ENCODE peak calls at places on chromosome 17, in six cellular contexts. M, G, R, L, H and J are unnamed samples.

GRCh38 chr17:72404872-72405271 is 284.1 kb downstream of the SOX9 start:
- DNase-seq in M (no peak), G (no peak), R (no peak), L (no peak), H (no peak), J (no peak)

GRCh38 chr17:8122391-8122922 is 1.4 kb downstream of the HES7 start:
- DNase-seq in M (no peak), G (no peak), R (no peak), L (peak; percentile 69), H (no peak), J (no peak)

GRCh38 chr17:70137451-70138230 is 31.7 kb upstream of the KCNJ2 start:
- DNase-seq in M (peak; percentile 64), G (peak; percentile 59), R (no peak), L (peak; percentile 62), H (peak; percentile 49), J (no peak)

GRCh38 chr17:49574945-49575523 is 637 bp upstream of the NXPH3 start:
- DNase-seq in M (no peak), G (no peak), R (no peak), L (no peak), H (no peak), J (no peak)

GRCh38 chr17:40176409-40177110 is 710 bp upstream of the RAPGEFL1 start:
- DNase-seq in M (no peak), G (peak; percentile 81), R (peak; percentile 38), L (no peak), H (no peak), J (no peak)

GRCh38 chr17:45282683-45283644 is 21.1 kb upstream of the SPATA32 start:
- DNase-seq in M (no peak), G (no peak), R (no peak), L (no peak), H (no peak), J (no peak)

GRCh38 chr17:35448214-35448898 is at the start of gene SLFN13:
- DNase-seq in M (peak; percentile 61), G (peak; percentile 73), R (peak; percentile 51), L (peak; percentile 88), H (peak; percentile 31), J (no peak)

GRCh38 chr17:32445976-32446375 is 1.7 kb downstream of the PSMD11 start:
- DNase-seq in M (no peak), G (no peak), R (no peak), L (peak; percentile 30), H (no peak), J (no peak)

GRCh38 chr17:51119415-51120356 is 982 bp downstream of the SPAG9 start:
- DNase-seq in M (peak; percentile 62), G (peak; percentile 26), R (no peak), L (peak; percentile 80), H (peak; percentile 27), J (peak; percentile 91)

GRCh38 chr17:27257031-27257357 is 36.9 kb upstream of the WSB1 start:
- DNase-seq in M (no peak), G (no peak), R (no peak), L (no peak), H (no peak), J (no peak)

GRCh38 chr17:19727466-19728113 is 11.2 kb upstream of the SLC47A2 start:
- DNase-seq in M (peak; percentile 62), G (peak; percentile 86), R (no peak), L (peak; percentile 74), H (peak; percentile 65), J (no peak)

GRCh38 chr17:22272363-22273146 is 580.2 kb downstream of the KCNJ18 start:
- DNase-seq in M (no peak), G (no peak), R (no peak), L (no peak), H (no peak), J (no peak)

GRCh38 chr17:27540300-27541105 is 84.3 kb downstream of the KSR1 start:
- DNase-seq in M (peak; percentile 95), G (peak; percentile 72), R (no peak), L (peak; percentile 97), H (peak; percentile 49), J (peak; percentile 93)

GRCh38 chr17:34579979-34580684 is 750 bp downstream of the TMEM132E start:
- DNase-seq in M (peak; percentile 50), G (peak; percentile 23), R (no peak), L (peak; percentile 23), H (no peak), J (no peak)

GRCh38 chr17:19748807-19749193 is 702 bp upstream of the ALDH3A1 start:
- DNase-seq in M (no peak), G (no peak), R (no peak), L (peak; percentile 63), H (no peak), J (no peak)

GRCh38 chr17:8621585-8621984 is 8.9 kb downstream of the MYH10 start:
- DNase-seq in M (peak; percentile 25), G (no peak), R (no peak), L (no peak), H (no peak), J (no peak)

GRCh38 chr17:64058547-64059115 is 38.2 kb upstream of the ICAM2 start:
- DNase-seq in M (no peak), G (no peak), R (peak; percentile 29), L (no peak), H (no peak), J (no peak)

GRCh38 chr17:36901506-36901905 is 35.8 kb upstream of the LHX1 start:
- DNase-seq in M (no peak), G (no peak), R (no peak), L (peak; percentile 70), H (no peak), J (no peak)

GRCh38 chr17:51427259-51428255 is 167.2 kb downstream of the UTP18 start:
- DNase-seq in M (no peak), G (no peak), R (no peak), L (no peak), H (no peak), J (peak; percentile 50)

GRCh38 chr17:59513934-59514841 is 51.2 kb upstream of the DHX40 start:
- DNase-seq in M (peak; percentile 93), G (peak; percentile 63), R (no peak), L (peak; percentile 83), H (peak; percentile 67), J (no peak)

GRCh38 chr17:7229504-7229903 is 4.8 kb downstream of the DVL2 start:
- DNase-seq in M (no peak), G (no peak), R (no peak), L (no peak), H (no peak), J (no peak)

GRCh38 chr17:40598928-40599627 is 33.8 kb upstream of the CCR7 start:
- DNase-seq in M (peak; percentile 41), G (no peak), R (no peak), L (no peak), H (peak; percentile 47), J (peak; percentile 89)

GRCh38 chr17:40191237-40192208 is 14.3 kb downstream of the RAPGEFL1 start:
- DNase-seq in M (peak; percentile 87), G (peak; percentile 75), R (peak; percentile 85), L (peak; percentile 86), H (peak; percentile 49), J (peak; percentile 95)

GRCh38 chr17:69581061-69581955 is 166.8 kb downstream of the MAP2K6 start:
- DNase-seq in M (peak; percentile 24), G (no peak), R (no peak), L (no peak), H (no peak), J (no peak)

GRCh38 chr17:36686123-36686669 is 84.8 kb downstream of the MRM1 start:
- DNase-seq in M (no peak), G (no peak), R (no peak), L (no peak), H (no peak), J (no peak)

GRCh38 chr17:10316986-10317834 is 55.6 kb downstream of the MYH13 start:
- DNase-seq in M (peak; percentile 69), G (peak; percentile 33), R (peak; percentile 16), L (peak; percentile 69), H (no peak), J (no peak)

GRCh38 chr17:40021471-40021961 is 6.3 kb downstream of the CSF3 start:
- DNase-seq in M (peak; percentile 89), G (no peak), R (no peak), L (peak; percentile 56), H (no peak), J (no peak)

GRCh38 chr17:63998721-63999679 is 849 bp downstream of the PRR29 start:
- DNase-seq in M (no peak), G (no peak), R (peak; percentile 20), L (no peak), H (no peak), J (no peak)

GRCh38 chr17:80859004-80859941 is 132.4 kb upstream of the CHMP6 start:
- DNase-seq in M (peak; percentile 91), G (peak; percentile 30), R (no peak), L (peak; percentile 37), H (peak; percentile 58), J (no peak)

GRCh38 chr17:60087882-60088669 is 9.4 kb upstream of the HEATR6 start:
- DNase-seq in M (peak; percentile 81), G (no peak), R (no peak), L (peak; percentile 55), H (no peak), J (no peak)

GRCh38 chr17:67477687-67478086 is 100.6 kb downstream of the PITPNC1 start:
- DNase-seq in M (no peak), G (no peak), R (no peak), L (no peak), H (no peak), J (no peak)

GRCh38 chr17:67359960-67360817 is 6.2 kb downstream of the PSMD12 start:
- DNase-seq in M (no peak), G (no peak), R (peak; percentile 48), L (peak; percentile 60), H (no peak), J (no peak)

GRCh38 chr17:1720856-1721386 is 3.6 kb upstream of the WDR81 start:
- DNase-seq in M (peak; percentile 72), G (peak; percentile 56), R (no peak), L (peak; percentile 81), H (no peak), J (no peak)

GRCh38 chr17:18960803-18961511 is 9.0 kb downstream of the SLC5A10 start:
- DNase-seq in M (peak; percentile 82), G (peak; percentile 71), R (peak; percentile 83), L (peak; percentile 77), H (peak; percentile 55), J (no peak)

GRCh38 chr17:35972535-35972934 is 8.8 kb downstream of the CCL16 start:
- DNase-seq in M (no peak), G (no peak), R (no peak), L (no peak), H (no peak), J (no peak)

GRCh38 chr17:58319181-58320162 is 9.1 kb downstream of the TSPOAP1 start:
- DNase-seq in M (no peak), G (no peak), R (no peak), L (no peak), H (no peak), J (no peak)
- TF ChIP-seq POLR2A in M (no peak), G (no peak), R (no peak), L (no peak), H (no peak), J (no peak)

GRCh38 chr17:79115487-79115886 is 40.9 kb downstream of the ENGASE start:
- DNase-seq in M (no peak), G (no peak), R (no peak), L (no peak), H (no peak), J (no peak)
- H3K9me3 ChIP-seq in M (no peaks in the 10 kb centered on the region), G (no peaks in the 10 kb centered on the region), R (no peaks in the 10 kb centered on the region), L (no peaks in the 10 kb centered on the region), H (no peaks in the 10 kb centered on the region), J (no peaks in the 10 kb centered on the region)

GRCh38 chr17:38885044-38885727 is 15.3 kb downstream of the LASP1 start:
- DNase-seq in M (no peak), G (no peak), R (no peak), L (no peak), H (no peak), J (no peak)
- TF ChIP-seq POLR2A in M (no peak), G (no peak), R (no peak), L (no peak), H (no peak), J (no peak)

GRCh38 chr17:17420561-17421269 is 56.1 kb upstream of the MED9 start:
- DNase-seq in M (peak; percentile 59), G (no peak), R (peak; percentile 23), L (no peak), H (peak; percentile 91), J (no peak)
- H3K9me3 ChIP-seq in M (no peaks in the 10 kb centered on the region), G (no peaks in the 10 kb centered on the region), R (peaks cover 4% of the 10 kb centered on the region), L (peaks cover 18% of the 10 kb centered on the region), H (peaks cover 16% of the 10 kb centered on the region), J (no peaks in the 10 kb centered on the region)